ENCODE peak calls at places on chromosomes 2 and 18, in four cellular contexts. E, K, G and A are unnamed samples.

GRCh38 chr2:7020939-7021470 is 103.8 kb downstream of the RNF144A start:
- DNase-seq in G (no peak), E (no peak), K (no peak), A (no peak)

GRCh38 chr2:33765122-33765521 is 166.0 kb upstream of the FAM98A start:
- DNase-seq in G (no peak), E (no peak), K (no peak), A (no peak)

GRCh38 chr2:240959941-240960308 is 38.5 kb upstream of the SNED1 start:
- DNase-seq in E (no peak), G (no peak), K (no peak), A (no peak)

GRCh38 chr18:42290318-42291307 is 335.6 kb downstream of the PIK3C3 start:
- DNase-seq in E (no peak), K (no peak), G (no peak), A (no peak)

GRCh38 chr2:181072486-181072885 is 92.1 kb downstream of the UBE2E3 start:
- DNase-seq in G (no peak), E (no peak), K (no peak), A (no peak)

GRCh38 chr2:125455110-125455509 is 1200.8 kb upstream of the GYPC start:
- DNase-seq in E (no peak), K (no peak), G (no peak), A (no peak)

GRCh38 chr2:23321767-23322166 is 63.2 kb upstream of the KLHL29 start:
- DNase-seq in E (no peak), G (no peak), K (no peak), A (no peak)

GRCh38 chr18:46621111-46621766 is 35.8 kb downstream of the LOXHD1 start:
- DNase-seq in K (no peak), G (peak), E (no peak), A (no peak)

GRCh38 chr18:57175550-57175949 is 28.7 kb downstream of the BOD1L2 start:
- DNase-seq in E (no peak), G (no peak), K (no peak), A (no peak)

GRCh38 chr2:40384714-40385113 is 67.2 kb downstream of the SLC8A1 start:
- DNase-seq in K (no peak), G (no peak), E (no peak), A (no peak)

GRCh38 chr2:151900261-151900660 is 72.0 kb upstream of the ARL5A start:
- DNase-seq in G (no peak), K (no peak), E (no peak), A (no peak)

GRCh38 chr2:226079677-226080076 is 680.2 kb downstream of the NYAP2 start:
- DNase-seq in G (no peak), E (no peak), K (no peak), A (no peak)

GRCh38 chr2:149872041-149872440 is 284.5 kb upstream of the MMADHC start:
- DNase-seq in E (no peak), G (no peak), K (no peak), A (no peak)

GRCh38 chr2:215431778-215432758 is 3.8 kb downstream of the FN1 start:
- DNase-seq in G (no peak), K (no peak), E (no peak), A (no peak)

GRCh38 chr2:204051476-204051875 is 114.9 kb downstream of the ICOS start:
- DNase-seq in E (no peak), G (peak), K (no peak), A (no peak)

GRCh38 chr2:39094717-39095363 is 26.0 kb downstream of the SOS1 start:
- DNase-seq in E (peak), G (peak), K (no peak), A (no peak)

GRCh38 chr2:30209227-30209626 is 22.1 kb upstream of the LBH start:
- DNase-seq in E (no peak), G (peak), K (no peak), A (no peak)

GRCh38 chr2:173299764-173300163 is 54.9 kb upstream of the CDCA7 start:
- DNase-seq in E (no peak), G (no peak), K (no peak), A (no peak)

GRCh38 chr2:204298426-204298825 is 246.8 kb upstream of the PARD3B start:
- DNase-seq in K (no peak), E (no peak), G (no peak), A (no peak)

GRCh38 chr2:241018051-241018891 is 19.9 kb downstream of the SNED1 start:
- DNase-seq in G (no peak), E (no peak), K (no peak), A (no peak)

GRCh38 chr18:70288171-70288850 is 534 bp upstream of the SOCS6 start:
- DNase-seq in G (no peak), K (no peak), E (peak), A (no peak)

GRCh38 chr2:79887747-79888374 is 375.0 kb downstream of the CTNNA2 start:
- DNase-seq in E (peak), K (no peak), G (peak), A (no peak)

GRCh38 chr18:24400587-24400986 is 3.0 kb upstream of the OSBPL1A start:
- DNase-seq in K (no peak), E (no peak), G (no peak), A (no peak)

GRCh38 chr2:26629751-26630150 is 11.4 kb downstream of the CIB4 start:
- DNase-seq in G (no peak), E (no peak), K (no peak), A (no peak)

GRCh38 chr2:10071176-10071575 is 9.0 kb downstream of the CYS1 start:
- DNase-seq in E (no peak), G (no peak), K (no peak), A (no peak)

GRCh38 chr2:127891806-127892205 is 6.0 kb upstream of the AMMECR1L start:
- DNase-seq in E (no peak), G (no peak), K (no peak), A (no peak)

GRCh38 chr2:147588191-147588590 is 256.6 kb upstream of the ACVR2A start:
- DNase-seq in K (no peak), E (no peak), G (no peak), A (no peak)